ENCODE peak calls at places on chromosomes 12 and 14, in nine cellular contexts. K is stimulated activated CD4-positive, alpha-beta T cell treated with anti-CD3 and anti-CD28 coated beads, Interleukin-4, amount 100 ng/mL, for 24 hours; W is stomach; I is esophagus muscularis mucosa; O is hippocampal formation; Z is NCI-H748 treated with DMSO at 0.1 percent for 48 hours; C is EL; E is stimulated activated CD8-positive, alpha-beta memory T cell treated with anti-CD3 and anti-CD28 coated beads, Interleukin-4, amount 100 ng/mL, for 1 hour; V is HCEC 1CT. R is an unnamed sample.

GRCh38 chr14:97783001-97783400 is 985.8 kb downstream of the VRK1 start:
- DNase-seq in E (no peak), C (no peak), Z (no peak), O (no peak), W (no peak), I (no peak), V (no peak), K (no peak), R (no peak)

GRCh38 chr12:45611061-45611460 is 118.4 kb upstream of the ARID2 start:
- DNase-seq in W (no peak), C (no peak), E (no peak), Z (no peak), K (no peak), I (no peak), V (no peak), O (no peak), R (no peak)

GRCh38 chr14:104356738-104357688 is 218.6 kb downstream of the KIF26A start:
- DNase-seq in I (no peak), Z (no peak), V (no peak), E (no peak), K (no peak), O (no peak), C (no peak), W (no peak), R (no peak)

GRCh38 chr12:51439330-51439729 is 14.7 kb downstream of the SLC4A8 start:
- DNase-seq in K (no peak), Z (no peak), C (no peak), V (no peak), I (no peak), E (no peak), O (no peak), W (no peak), R (no peak)

GRCh38 chr14:89915114-89915878 is 39.2 kb downstream of the EFCAB11 start:
- DNase-seq in W (peak), V (peak), O (peak), K (peak), I (no peak), Z (peak), E (peak), C (peak), R (peak)

GRCh38 chr12:97685360-97685759 is 222.8 kb downstream of the RMST start:
- DNase-seq in W (no peak), C (no peak), Z (no peak), V (no peak), I (no peak), E (no peak), K (no peak), O (no peak), R (no peak)

GRCh38 chr12:103697912-103698751 is 111.1 kb downstream of the STAB2 start:
- DNase-seq in W (no peak), O (no peak), C (no peak), E (no peak), V (no peak), I (no peak), Z (no peak), K (no peak), R (no peak)

GRCh38 chr12:120261951-120262851 is 3.3 kb downstream of the PXN start:
- DNase-seq in V (peak), C (peak), I (no peak), E (no peak), O (no peak), W (no peak), K (peak), Z (no peak), R (no peak)

GRCh38 chr14:94474581-94475031 is 1.4 kb downstream of the SERPINA9 start:
- DNase-seq in E (no peak), C (peak), K (no peak), I (no peak), V (no peak), W (no peak), O (no peak), Z (no peak), R (no peak)

GRCh38 chr12:104620761-104621531 is 164.2 kb downstream of the CHST11 start:
- DNase-seq in C (no peak), O (no peak), V (no peak), E (no peak), W (no peak), I (no peak), Z (no peak), K (no peak), R (no peak)

GRCh38 chr12:92551853-92552397 is 150.9 kb upstream of the PLEKHG7 start:
- DNase-seq in I (no peak), K (peak), C (peak), O (no peak), Z (no peak), E (no peak), V (peak), W (no peak), R (no peak)

GRCh38 chr12:103812789-103813188 is 28.2 kb downstream of the NT5DC3 start:
- DNase-seq in O (no peak), Z (no peak), K (no peak), W (no peak), I (no peak), C (no peak), V (no peak), E (no peak), R (no peak)

GRCh38 chr12:92094751-92095161 is 50.9 kb downstream of the BTG1 start:
- DNase-seq in W (no peak), I (no peak), V (peak), E (no peak), Z (no peak), K (no peak), C (peak), O (no peak), R (no peak)

GRCh38 chr12:9651265-9651729 is 18.2 kb upstream of the CLEC2D start:
- DNase-seq in W (no peak), V (peak), K (peak), O (no peak), C (peak), E (no peak), Z (no peak), I (no peak), R (no peak)

GRCh38 chr12:111942557-111942956 is 70.4 kb downstream of the TMEM116 start:
- DNase-seq in K (no peak), O (no peak), W (peak), V (peak), I (no peak), E (no peak), Z (no peak), C (peak), R (peak)

GRCh38 chr12:57936513-57936883 is 4.9 kb upstream of the ATP23 start:
- DNase-seq in Z (no peak), I (no peak), W (no peak), V (no peak), O (no peak), C (no peak), E (no peak), K (no peak), R (no peak)

GRCh38 chr12:119956047-119956446 is 33.0 kb upstream of the BICDL1 start:
- DNase-seq in V (no peak), Z (no peak), E (no peak), C (no peak), I (no peak), O (no peak), K (no peak), W (no peak), R (no peak)

GRCh38 chr12:52166672-52167071 is 25.1 kb downstream of the KRT80 start:
- DNase-seq in E (no peak), W (no peak), Z (no peak), V (peak), I (no peak), C (no peak), K (no peak), O (no peak), R (no peak)

GRCh38 chr12:113130457-113131135 is 5.0 kb downstream of the RASAL1 start:
- DNase-seq in I (no peak), O (peak), C (no peak), V (no peak), K (no peak), Z (no peak), E (no peak), W (no peak), R (no peak)

GRCh38 chr14:106631886-106632285 is 1105.5 kb downstream of the TMEM121 start:
- DNase-seq in Z (no peak), W (no peak), V (no peak), C (no peak), O (no peak), I (peak), K (no peak), E (no peak), R (no peak)

GRCh38 chr12:95763809-95764253 is 26.7 kb downstream of the NTN4 start:
- DNase-seq in C (peak), O (no peak), E (no peak), W (no peak), V (peak), I (no peak), K (no peak), Z (no peak), R (peak)

GRCh38 chr14:93691042-93691780 is 97.1 kb downstream of the PRIMA1 start:
- DNase-seq in W (no peak), Z (no peak), K (no peak), E (no peak), I (no peak), C (no peak), O (no peak), V (no peak), R (no peak)

GRCh38 chr12:39123580-39123979 is 218.2 kb upstream of the CPNE8 start:
- DNase-seq in K (no peak), V (no peak), E (no peak), O (no peak), I (no peak), Z (no peak), W (no peak), C (no peak), R (no peak)

GRCh38 chr12:118548887-118549286 is 172.5 kb downstream of the SUDS3 start:
- DNase-seq in I (peak), C (no peak), E (no peak), W (no peak), Z (no peak), V (no peak), O (no peak), K (no peak), R (no peak)

GRCh38 chr12:3805058-3805457 is 52.1 kb upstream of the CRACR2A start:
- DNase-seq in C (no peak), I (no peak), K (no peak), O (no peak), E (no peak), W (no peak), Z (no peak), V (no peak), R (no peak)

GRCh38 chr12:18747960-18748359 is 10.0 kb downstream of the CAPZA3 start:
- DNase-seq in K (no peak), O (no peak), I (no peak), Z (no peak), E (no peak), C (peak), W (no peak), V (peak), R (peak)

GRCh38 chr12:124538194-124539082 is 29.0 kb downstream of the NCOR2 start:
- DNase-seq in C (peak), W (no peak), I (no peak), O (no peak), K (no peak), E (no peak), V (no peak), Z (no peak), R (no peak)

GRCh38 chr12:27549231-27549800 is 25.3 kb downstream of the PPFIBP1 start:
- DNase-seq in Z (no peak), O (no peak), W (no peak), E (no peak), K (no peak), I (no peak), C (peak), V (peak), R (no peak)

GRCh38 chr12:104477812-104478388 is 21.2 kb downstream of the CHST11 start:
- DNase-seq in I (no peak), K (no peak), W (no peak), Z (no peak), E (no peak), V (no peak), O (no peak), C (no peak), R (no peak)